ENCODE peak calls at places on chromosomes 4 and X, in seven cellular contexts. C, G, M, X, I, O and P are unnamed samples.

GRCh38 chrX:2935364-2935748 is 6.2 kb upstream of the ARSD start:
- DNase-seq in C (no peak), G (no peak), M (no peak), X (no peak), I (no peak), O (no peak), P (peak; percentile 37)

GRCh38 chr4:130165381-130165780 is 1069.4 kb downstream of the C4orf33 start:
- DNase-seq in C (no peak), G (no peak), M (no peak), X (no peak), I (no peak), O (no peak), P (no peak)

GRCh38 chr4:143338313-143338712 is 1.6 kb downstream of the GAB1 start:
- DNase-seq in C (no peak), G (no peak), M (no peak), X (no peak), I (no peak), O (no peak), P (no peak)

GRCh38 chrX:118171354-118171753 is 54.7 kb upstream of the KLHL13 start:
- DNase-seq in C (no peak), G (no peak), M (no peak), X (no peak), I (no peak), O (no peak), P (no peak)

GRCh38 chr4:6184169-6184568 is 16.2 kb downstream of the JAKMIP1 start:
- DNase-seq in C (no peak), G (no peak), M (no peak), X (no peak), I (no peak), O (no peak), P (no peak)

GRCh38 chr4:178633263-178633662 is 1191.0 kb upstream of the AGA start:
- DNase-seq in C (no peak), G (peak; percentile 4), M (no peak), X (no peak), I (no peak), O (no peak), P (no peak)

GRCh38 chrX:7110821-7111276 is 36.7 kb upstream of the STS start:
- DNase-seq in C (no peak), G (peak; percentile 67), M (no peak), X (no peak), I (no peak), O (no peak), P (no peak)

GRCh38 chr4:139167774-139168444 is 9.1 kb downstream of the ELF2 start:
- DNase-seq in C (no peak), G (peak; percentile 72), M (no peak), X (peak; percentile 68), I (peak; percentile 73), O (no peak), P (peak; percentile 76)

GRCh38 chrX:124573458-124573857 is 227.1 kb downstream of the SH2D1A start:
- DNase-seq in C (no peak), G (no peak), M (no peak), X (no peak), I (no peak), O (no peak), P (peak; percentile 29)

GRCh38 chr4:189090174-189090814 is 850.4 kb upstream of the FRG1 start:
- DNase-seq in C (peak; percentile 57), G (peak; percentile 68), M (peak; percentile 12), X (peak; percentile 45), I (no peak), O (no peak), P (peak; percentile 61)

GRCh38 chr4:123017636-123018390 is 95.4 kb upstream of the NUDT6 start:
- DNase-seq in C (no peak), G (no peak), M (no peak), X (peak; percentile 56), I (no peak), O (no peak), P (no peak)

GRCh38 chr4:20916106-20916505 is 215.8 kb downstream of the PACRGL start:
- DNase-seq in C (no peak), G (no peak), M (no peak), X (no peak), I (no peak), O (no peak), P (no peak)

GRCh38 chr4:77581724-77582123 is 23.9 kb upstream of the CXCL13 start:
- DNase-seq in C (no peak), G (no peak), M (no peak), X (no peak), I (no peak), O (no peak), P (no peak)

GRCh38 chrX:57155171-57155570 is 18.0 kb upstream of the SPIN2A start:
- DNase-seq in C (no peak), G (peak; percentile 16), M (no peak), X (no peak), I (no peak), O (no peak), P (no peak)

GRCh38 chrX:37330642-37331041 is 18.5 kb upstream of the PRRG1 start:
- DNase-seq in C (no peak), G (no peak), M (no peak), X (no peak), I (no peak), O (no peak), P (no peak)

GRCh38 chrX:15269618-15270521 is at the start of gene ASB9:
- DNase-seq in C (peak; percentile 43), G (peak; percentile 45), M (no peak), X (peak; percentile 34), I (peak; percentile 56), O (peak; percentile 39), P (peak; percentile 62)

GRCh38 chr4:139951051-139951450 is 202.9 kb downstream of the MAML3 start:
- DNase-seq in C (no peak), G (no peak), M (no peak), X (no peak), I (no peak), O (no peak), P (peak; percentile 50)

GRCh38 chrX:138191998-138192397 is 519.5 kb downstream of the FGF13 start:
- DNase-seq in C (peak; percentile 29), G (peak; percentile 62), M (peak; percentile 24), X (peak; percentile 19), I (no peak), O (peak; percentile 45), P (no peak)

GRCh38 chrX:13283512-13283911 is 36.3 kb downstream of the ATXN3L start:
- DNase-seq in C (peak; percentile 64), G (peak; percentile 66), M (no peak), X (no peak), I (no peak), O (no peak), P (no peak)

GRCh38 chrX:1385251-1385794 is 6.6 kb downstream of the SLC25A6 start:
- DNase-seq in C (no peak), G (no peak), M (no peak), X (no peak), I (no peak), O (peak; percentile 45), P (no peak)

GRCh38 chr4:174707277-174707676 is 121.8 kb downstream of the GLRA3 start:
- DNase-seq in C (no peak), G (no peak), M (no peak), X (no peak), I (no peak), O (no peak), P (no peak)

GRCh38 chr4:4913147-4913561 is 53.7 kb downstream of the MSX1 start:
- DNase-seq in C (no peak), G (no peak), M (no peak), X (no peak), I (no peak), O (no peak), P (no peak)

DNA sequence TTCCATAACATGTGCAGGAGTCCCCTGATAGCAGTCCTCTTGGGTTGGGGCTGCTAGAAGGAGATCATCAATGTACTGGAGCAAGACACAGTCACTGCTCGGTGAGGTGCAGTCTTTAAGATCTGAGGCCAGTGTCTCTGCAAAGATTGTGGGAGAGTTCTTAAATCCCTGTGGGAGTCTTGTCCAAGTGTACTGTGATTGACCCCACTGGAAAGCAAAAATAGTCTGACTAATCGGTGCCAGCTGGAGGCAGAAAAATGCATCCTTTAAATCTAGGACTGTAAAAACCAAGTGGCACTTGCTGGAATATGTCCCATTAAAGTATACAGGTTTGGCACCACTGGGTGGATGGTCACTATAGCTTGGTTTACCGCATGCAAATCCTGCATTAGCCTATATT is 31.1 kb downstream of the SULT1E1 start:
- DNase-seq in C (no peak), G (no peak), M (no peak), X (no peak), I (no peak), O (no peak), P (no peak)
- H3K23ac ChIP-seq in C (no peak overlapping the region), G (no peak overlapping the region), M (no peak overlapping the region), X (no peak overlapping the region), I (no peak overlapping the region), O (no peak overlapping the region), P (no peak overlapping the region)

GRCh38 chr4:52942936-52943335 is 80.8 kb downstream of the RASL11B start:
- DNase-seq in C (no peak), G (no peak), M (no peak), X (no peak), I (peak; percentile 62), O (no peak), P (no peak)
- H3K4me2 ChIP-seq in C (no peak overlapping the region), G (no peak overlapping the region), M (no peak overlapping the region), X (no peak overlapping the region), I (no peak overlapping the region), O (no peak overlapping the region), P (no peak overlapping the region)

DNA sequence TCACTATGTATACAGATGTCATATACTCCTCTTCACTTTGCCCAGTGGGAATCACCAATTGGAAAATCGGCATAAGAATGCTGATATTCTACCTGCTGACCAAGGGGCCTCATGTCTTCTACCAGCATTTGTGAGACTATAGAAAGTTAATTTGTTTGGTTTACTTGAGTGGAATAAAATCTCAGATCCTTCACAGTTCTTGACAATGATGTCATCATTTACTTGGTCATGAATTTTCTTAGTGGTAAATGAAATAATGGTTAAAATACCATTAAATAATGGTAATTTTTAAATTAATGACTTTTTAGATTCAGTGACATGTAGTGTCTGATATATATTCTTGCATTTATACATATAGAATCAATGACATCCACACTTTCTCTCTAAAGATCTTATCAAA is 1052.6 kb downstream of the ADGRL3 start:
- DNase-seq in C (no peak), G (no peak), M (no peak), X (no peak), I (no peak), O (no peak), P (no peak)
- H4K8ac ChIP-seq in C (no peak overlapping the region), G (no peak overlapping the region), M (no peak overlapping the region), X (no peak overlapping the region), I (no peak overlapping the region), O (no peak overlapping the region), P (no peak overlapping the region)

GRCh38 chrX:109399831-109400230 is 82.1 kb downstream of the GUCY2F start:
- DNase-seq in C (no peak), G (no peak), M (peak; percentile 15), X (no peak), I (no peak), O (no peak), P (no peak)
- H3K23ac ChIP-seq in C (no peak overlapping the region), G (no peak overlapping the region), M (no peak overlapping the region), X (no peak overlapping the region), I (no peak overlapping the region), O (no peak overlapping the region), P (no peak overlapping the region)

DNA sequence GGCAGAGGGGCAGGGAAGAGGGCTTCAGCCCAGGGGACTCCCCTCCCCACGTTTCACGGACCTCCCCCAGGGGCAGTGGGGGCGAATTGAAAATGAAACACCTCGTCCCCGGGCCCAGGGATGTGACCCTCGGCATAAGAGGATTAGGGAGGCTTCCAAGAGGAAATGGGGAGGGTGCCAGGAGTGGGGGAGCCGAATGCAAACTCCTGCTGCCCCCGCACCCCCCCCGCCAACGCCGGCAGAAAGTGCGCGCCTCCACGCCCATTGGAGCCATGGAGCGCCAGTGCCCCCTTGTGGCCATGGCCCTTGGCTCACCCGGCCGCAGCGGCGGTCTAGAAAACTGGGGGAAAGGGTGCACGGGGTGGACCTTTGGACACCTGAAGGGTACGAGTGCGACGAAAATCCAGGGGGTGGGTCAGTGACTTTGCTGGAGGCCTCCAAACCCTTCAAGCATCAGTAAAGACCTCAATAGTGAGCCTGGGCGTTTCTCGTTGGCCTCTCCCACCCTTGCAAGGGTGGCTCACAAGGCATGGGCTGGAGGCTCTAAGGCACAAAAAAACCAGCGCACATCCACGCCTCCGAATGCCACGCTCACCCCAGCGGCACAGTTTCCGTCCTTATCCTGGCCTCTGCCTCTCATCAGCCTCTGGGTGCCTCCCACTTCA is 120.8 kb upstream of the PJA1 start:
- DNase-seq in C (no peak), G (no peak), M (peak; percentile 56), X (no peak), I (no peak), O (peak; percentile 81), P (peak; percentile 24)
- H3K4me2 ChIP-seq in C (peak overlapping the region; percentile 46), G (peak overlapping the region; percentile 20), M (peak overlapping the region; percentile 25), X (peak overlapping the region; percentile 47), I (peak overlapping the region; percentile 58), O (peak overlapping the region; percentile 0), P (peak overlapping the region; percentile 75)